ENCODE peak calls at places on chromosomes 2 and 18, in ten cellular contexts. One of them, this sample, is unnamed.

GRCh38 chr2:424306-425172 is 136.6 kb upstream of the ALKAL2 start:
- DNase-seq in CD8-positive, alpha-beta T cell: no peak
- DNase-seq in GM12878: no peak
- DNase-seq in CD4-positive, alpha-beta T cell: no peak
- DNase-seq in GM23338: no peak
- DNase-seq in stomach: no peak
- DNase-seq in prostate gland: no peak
- DNase-seq in fibroblast of lung: peak; percentile 15
- DNase-seq in tibial nerve: no peak
- DNase-seq in HCT116: no peak
- DNase-seq in this sample: peak; percentile 62

GRCh38 chr2:48250943-48251342 is 279.0 kb upstream of the STON1 start:
- DNase-seq in GM12878: no peak
- DNase-seq in GM23338: no peak
- DNase-seq in CD8-positive, alpha-beta T cell: no peak
- DNase-seq in fibroblast of lung: peak; percentile 57
- DNase-seq in prostate gland: no peak
- DNase-seq in tibial nerve: no peak
- DNase-seq in HCT116: no peak
- DNase-seq in CD4-positive, alpha-beta T cell: no peak
- DNase-seq in stomach: no peak
- DNase-seq in this sample: peak; percentile 13

GRCh38 chr2:94871226-94872087 is at the start of gene TEKT4:
- DNase-seq in GM12878: no peak
- DNase-seq in fibroblast of lung: no peak
- DNase-seq in CD8-positive, alpha-beta T cell: no peak
- DNase-seq in CD4-positive, alpha-beta T cell: no peak
- DNase-seq in GM23338: peak; percentile 56
- DNase-seq in HCT116: no peak
- DNase-seq in prostate gland: no peak
- DNase-seq in stomach: no peak
- DNase-seq in tibial nerve: no peak
- DNase-seq in this sample: no peak

GRCh38 chr18:7945882-7946281 is 378.8 kb downstream of the PTPRM start:
- DNase-seq in CD4-positive, alpha-beta T cell: no peak
- DNase-seq in HCT116: no peak
- DNase-seq in CD8-positive, alpha-beta T cell: no peak
- DNase-seq in tibial nerve: no peak
- DNase-seq in GM12878: no peak
- DNase-seq in fibroblast of lung: peak; percentile 96
- DNase-seq in stomach: no peak
- DNase-seq in GM23338: no peak
- DNase-seq in prostate gland: no peak
- DNase-seq in this sample: peak; percentile 60

GRCh38 chr2:28391564-28392296 is 928 bp upstream of the FOSL2 start:
- DNase-seq in CD4-positive, alpha-beta T cell: peak; percentile 45
- DNase-seq in stomach: peak; percentile 93
- DNase-seq in CD8-positive, alpha-beta T cell: peak; percentile 76
- DNase-seq in tibial nerve: peak; percentile 95
- DNase-seq in GM23338: peak; percentile 80
- DNase-seq in prostate gland: peak; percentile 95
- DNase-seq in fibroblast of lung: peak; percentile 95
- DNase-seq in GM12878: no peak
- DNase-seq in HCT116: peak; percentile 65
- DNase-seq in this sample: peak; percentile 85

GRCh38 chr2:37588316-37588777 is 83.1 kb downstream of the CDC42EP3 start:
- DNase-seq in CD4-positive, alpha-beta T cell: no peak
- DNase-seq in HCT116: peak; percentile 79
- DNase-seq in GM12878: no peak
- DNase-seq in prostate gland: peak; percentile 28
- DNase-seq in stomach: no peak
- DNase-seq in tibial nerve: no peak
- DNase-seq in GM23338: no peak
- DNase-seq in fibroblast of lung: peak; percentile 38
- DNase-seq in CD8-positive, alpha-beta T cell: no peak
- DNase-seq in this sample: peak; percentile 72

GRCh38 chr2:73984922-73985317 is 210 bp downstream of the TET3 start:
- DNase-seq in tibial nerve: no peak
- DNase-seq in prostate gland: peak; percentile 47
- DNase-seq in CD8-positive, alpha-beta T cell: peak; percentile 73
- DNase-seq in CD4-positive, alpha-beta T cell: peak; percentile 51
- DNase-seq in fibroblast of lung: no peak
- DNase-seq in GM12878: no peak
- DNase-seq in stomach: peak; percentile 61
- DNase-seq in GM23338: peak; percentile 50
- DNase-seq in HCT116: no peak
- DNase-seq in this sample: no peak

GRCh38 chr2:237674731-237675276 is 47.4 kb downstream of the LRRFIP1 start:
- DNase-seq in stomach: peak; percentile 84
- DNase-seq in CD4-positive, alpha-beta T cell: peak; percentile 80
- DNase-seq in CD8-positive, alpha-beta T cell: peak; percentile 86
- DNase-seq in prostate gland: peak; percentile 86
- DNase-seq in HCT116: no peak
- DNase-seq in tibial nerve: peak; percentile 75
- DNase-seq in GM12878: peak; percentile 77
- DNase-seq in GM23338: peak; percentile 79
- DNase-seq in fibroblast of lung: peak; percentile 80
- DNase-seq in this sample: peak; percentile 59

GRCh38 chr18:36130883-36131653 is 1.4 kb downstream of the ELP2 start:
- DNase-seq in fibroblast of lung: no peak
- DNase-seq in tibial nerve: no peak
- DNase-seq in prostate gland: no peak
- DNase-seq in GM23338: peak; percentile 15
- DNase-seq in GM12878: no peak
- DNase-seq in stomach: no peak
- DNase-seq in HCT116: no peak
- DNase-seq in CD8-positive, alpha-beta T cell: no peak
- DNase-seq in CD4-positive, alpha-beta T cell: no peak
- DNase-seq in this sample: no peak

GRCh38 chr18:25798026-25798537 is 292.3 kb downstream of the SS18 start:
- DNase-seq in tibial nerve: no peak
- DNase-seq in fibroblast of lung: no peak
- DNase-seq in CD8-positive, alpha-beta T cell: no peak
- DNase-seq in stomach: no peak
- DNase-seq in prostate gland: no peak
- DNase-seq in CD4-positive, alpha-beta T cell: no peak
- DNase-seq in GM12878: no peak
- DNase-seq in HCT116: no peak
- DNase-seq in GM23338: no peak
- DNase-seq in this sample: no peak

GRCh38 chr2:128630974-128631697 is 312.5 kb upstream of the HS6ST1 start:
- DNase-seq in fibroblast of lung: no peak
- DNase-seq in HCT116: no peak
- DNase-seq in stomach: peak; percentile 10
- DNase-seq in CD8-positive, alpha-beta T cell: no peak
- DNase-seq in tibial nerve: no peak
- DNase-seq in prostate gland: no peak
- DNase-seq in GM23338: no peak
- DNase-seq in GM12878: no peak
- DNase-seq in CD4-positive, alpha-beta T cell: no peak
- DNase-seq in this sample: no peak

GRCh38 chr18:22195052-22195451 is 25.7 kb downstream of the GATA6 start:
- DNase-seq in HCT116: no peak
- DNase-seq in fibroblast of lung: no peak
- DNase-seq in tibial nerve: no peak
- DNase-seq in GM12878: no peak
- DNase-seq in stomach: no peak
- DNase-seq in prostate gland: no peak
- DNase-seq in CD4-positive, alpha-beta T cell: no peak
- DNase-seq in GM23338: no peak
- DNase-seq in CD8-positive, alpha-beta T cell: no peak
- DNase-seq in this sample: no peak

GRCh38 chr18:22191986-22192385 is 22.6 kb downstream of the GATA6 start:
- DNase-seq in HCT116: no peak
- DNase-seq in CD4-positive, alpha-beta T cell: no peak
- DNase-seq in CD8-positive, alpha-beta T cell: no peak
- DNase-seq in stomach: no peak
- DNase-seq in fibroblast of lung: peak; percentile 51
- DNase-seq in GM12878: no peak
- DNase-seq in GM23338: no peak
- DNase-seq in tibial nerve: no peak
- DNase-seq in prostate gland: no peak
- DNase-seq in this sample: no peak

GRCh38 chr18:22193466-22193865 is 24.1 kb downstream of the GATA6 start:
- DNase-seq in GM12878: no peak
- DNase-seq in CD8-positive, alpha-beta T cell: no peak
- DNase-seq in stomach: no peak
- DNase-seq in HCT116: no peak
- DNase-seq in prostate gland: no peak
- DNase-seq in CD4-positive, alpha-beta T cell: no peak
- DNase-seq in GM23338: no peak
- DNase-seq in tibial nerve: no peak
- DNase-seq in fibroblast of lung: no peak
- DNase-seq in this sample: no peak

GRCh38 chr18:22191346-22191710 is 21.9 kb downstream of the GATA6 start:
- DNase-seq in prostate gland: no peak
- DNase-seq in stomach: no peak
- DNase-seq in GM23338: no peak
- DNase-seq in fibroblast of lung: peak; percentile 72
- DNase-seq in CD8-positive, alpha-beta T cell: no peak
- DNase-seq in tibial nerve: no peak
- DNase-seq in HCT116: no peak
- DNase-seq in CD4-positive, alpha-beta T cell: no peak
- DNase-seq in GM12878: no peak
- DNase-seq in this sample: no peak

GRCh38 chr18:22194151-22194598 is 24.8 kb downstream of the GATA6 start:
- DNase-seq in tibial nerve: no peak
- DNase-seq in stomach: peak; percentile 78
- DNase-seq in GM12878: no peak
- DNase-seq in CD8-positive, alpha-beta T cell: no peak
- DNase-seq in CD4-positive, alpha-beta T cell: no peak
- DNase-seq in GM23338: peak; percentile 43
- DNase-seq in HCT116: no peak
- DNase-seq in fibroblast of lung: no peak
- DNase-seq in prostate gland: no peak
- DNase-seq in this sample: no peak
- H3K27me3 ChIP-seq in tibial nerve: peaks cover 10% of the 10 kb centered on the region
- H3K27me3 ChIP-seq in stomach: no peaks in the 10 kb centered on the region
- H3K27me3 ChIP-seq in GM12878: no peaks in the 10 kb centered on the region
- H3K27me3 ChIP-seq in CD8-positive, alpha-beta T cell: no peaks in the 10 kb centered on the region
- H3K27me3 ChIP-seq in CD4-positive, alpha-beta T cell: peaks cover 7% of the 10 kb centered on the region
- H3K27me3 ChIP-seq in GM23338: no peaks in the 10 kb centered on the region
- H3K27me3 ChIP-seq in HCT116: no peaks in the 10 kb centered on the region
- H3K27me3 ChIP-seq in fibroblast of lung: no peaks in the 10 kb centered on the region
- H3K27me3 ChIP-seq in prostate gland: no peaks in the 10 kb centered on the region
- H3K27me3 ChIP-seq in this sample: peaks cover 80% of the 10 kb centered on the region

GRCh38 chr2:53511549-53511948 is 256.1 kb upstream of the CHAC2 start:
- DNase-seq in GM12878: no peak
- DNase-seq in HCT116: no peak
- DNase-seq in CD8-positive, alpha-beta T cell: no peak
- DNase-seq in stomach: no peak
- DNase-seq in GM23338: no peak
- DNase-seq in prostate gland: no peak
- DNase-seq in CD4-positive, alpha-beta T cell: no peak
- DNase-seq in fibroblast of lung: no peak
- DNase-seq in tibial nerve: no peak
- DNase-seq in this sample: no peak
- TF ChIP-seq CTCF in GM12878: no peak
- TF ChIP-seq CTCF in HCT116: no peak
- TF ChIP-seq CTCF in CD8-positive, alpha-beta T cell: no peak
- TF ChIP-seq CTCF in stomach: no peak
- TF ChIP-seq CTCF in GM23338: no peak
- TF ChIP-seq CTCF in prostate gland: no peak
- TF ChIP-seq CTCF in CD4-positive, alpha-beta T cell: no peak
- TF ChIP-seq CTCF in fibroblast of lung: no peak
- TF ChIP-seq CTCF in tibial nerve: no peak
- TF ChIP-seq CTCF in this sample: no peak

GRCh38 chr2:68768461-68768860 is 33.9 kb downstream of the ARHGAP25 start:
- DNase-seq in fibroblast of lung: no peak
- DNase-seq in prostate gland: no peak
- DNase-seq in tibial nerve: no peak
- DNase-seq in HCT116: no peak
- DNase-seq in CD8-positive, alpha-beta T cell: no peak
- DNase-seq in stomach: no peak
- DNase-seq in GM12878: no peak
- DNase-seq in CD4-positive, alpha-beta T cell: no peak
- DNase-seq in GM23338: no peak
- DNase-seq in this sample: no peak

GRCh38 chr2:68767996-68768395 is 33.4 kb downstream of the ARHGAP25 start:
- DNase-seq in GM23338: no peak
- DNase-seq in stomach: no peak
- DNase-seq in fibroblast of lung: no peak
- DNase-seq in CD8-positive, alpha-beta T cell: no peak
- DNase-seq in CD4-positive, alpha-beta T cell: no peak
- DNase-seq in prostate gland: no peak
- DNase-seq in tibial nerve: no peak
- DNase-seq in GM12878: no peak
- DNase-seq in HCT116: no peak
- DNase-seq in this sample: no peak

GRCh38 chr2:68769586-68770270 is 35.1 kb downstream of the ARHGAP25 start:
- DNase-seq in CD4-positive, alpha-beta T cell: no peak
- DNase-seq in fibroblast of lung: no peak
- DNase-seq in stomach: no peak
- DNase-seq in GM23338: peak; percentile 28
- DNase-seq in GM12878: no peak
- DNase-seq in HCT116: no peak
- DNase-seq in tibial nerve: no peak
- DNase-seq in CD8-positive, alpha-beta T cell: peak; percentile 36
- DNase-seq in prostate gland: no peak
- DNase-seq in this sample: peak; percentile 55

GRCh38 chr2:68770271-68771111 is 35.9 kb downstream of the ARHGAP25 start:
- DNase-seq in GM12878: no peak
- DNase-seq in CD4-positive, alpha-beta T cell: no peak
- DNase-seq in prostate gland: no peak
- DNase-seq in tibial nerve: no peak
- DNase-seq in fibroblast of lung: no peak
- DNase-seq in stomach: no peak
- DNase-seq in HCT116: no peak
- DNase-seq in GM23338: no peak
- DNase-seq in CD8-positive, alpha-beta T cell: no peak
- DNase-seq in this sample: no peak

DNA sequence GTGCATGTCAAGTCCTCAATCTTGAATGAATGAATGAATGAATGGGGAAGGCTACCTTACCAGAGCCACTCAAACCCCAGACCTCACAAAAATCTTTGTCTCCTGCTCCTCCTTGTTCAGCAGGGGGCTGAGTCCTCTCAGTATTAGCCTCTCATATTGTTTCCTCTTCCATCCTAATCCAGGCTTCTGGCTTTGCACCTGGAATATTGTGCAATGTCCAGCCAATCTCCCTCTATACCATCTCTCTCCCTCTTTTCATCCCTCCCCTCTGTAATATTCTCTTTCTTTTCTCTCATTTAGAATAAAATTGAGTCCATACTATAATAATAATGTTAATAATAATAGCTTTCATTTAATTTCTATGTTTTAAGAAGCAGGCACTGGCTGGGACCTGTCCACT is 34.3 kb downstream of the ARHGAP25 start:
- DNase-seq in HCT116: no peak
- DNase-seq in CD4-positive, alpha-beta T cell: no peak
- DNase-seq in GM23338: no peak
- DNase-seq in tibial nerve: no peak
- DNase-seq in stomach: no peak
- DNase-seq in prostate gland: no peak
- DNase-seq in fibroblast of lung: no peak
- DNase-seq in GM12878: no peak
- DNase-seq in CD8-positive, alpha-beta T cell: no peak
- DNase-seq in this sample: no peak
- H3K27ac ChIP-seq in HCT116: no peak overlapping the region
- H3K27ac ChIP-seq in CD4-positive, alpha-beta T cell: peak overlapping the region; percentile 93
- H3K27ac ChIP-seq in GM23338: no peak overlapping the region
- H3K27ac ChIP-seq in tibial nerve: peak overlapping the region; percentile 78
- H3K27ac ChIP-seq in stomach: peak overlapping the region; percentile 70
- H3K27ac ChIP-seq in prostate gland: no peak overlapping the region
- H3K27ac ChIP-seq in fibroblast of lung: no peak overlapping the region
- H3K27ac ChIP-seq in GM12878: no peak overlapping the region
- H3K27ac ChIP-seq in CD8-positive, alpha-beta T cell: peak overlapping the region; percentile 73
- H3K27ac ChIP-seq in this sample: no peak overlapping the region

GRCh38 chr2:233329489-233330135 is 22.0 kb downstream of the SAG start:
- DNase-seq in prostate gland: no peak
- DNase-seq in GM12878: no peak
- DNase-seq in GM23338: peak; percentile 13
- DNase-seq in stomach: no peak
- DNase-seq in CD8-positive, alpha-beta T cell: no peak
- DNase-seq in fibroblast of lung: no peak
- DNase-seq in CD4-positive, alpha-beta T cell: no peak
- DNase-seq in tibial nerve: no peak
- DNase-seq in HCT116: no peak
- DNase-seq in this sample: no peak
- H3K27me3 ChIP-seq in prostate gland: no peaks in the 10 kb centered on the region
- H3K27me3 ChIP-seq in GM12878: no peaks in the 10 kb centered on the region
- H3K27me3 ChIP-seq in GM23338: no peaks in the 10 kb centered on the region
- H3K27me3 ChIP-seq in stomach: no peaks in the 10 kb centered on the region
- H3K27me3 ChIP-seq in CD8-positive, alpha-beta T cell: no peaks in the 10 kb centered on the region
- H3K27me3 ChIP-seq in fibroblast of lung: no peaks in the 10 kb centered on the region
- H3K27me3 ChIP-seq in CD4-positive, alpha-beta T cell: no peaks in the 10 kb centered on the region
- H3K27me3 ChIP-seq in tibial nerve: no peaks in the 10 kb centered on the region
- H3K27me3 ChIP-seq in HCT116: no peaks in the 10 kb centered on the region
- H3K27me3 ChIP-seq in this sample: peaks cover 18% of the 10 kb centered on the region

This sample was measured in foreskin keratinocyte.